ENCODE peak calls at places on chromosomes 1 and 21, in four cellular contexts. A is IMR-90, Q is mesendoderm, R is H1. Z is an unnamed sample.

GRCh38 chr1:153775432-153776311 is 465 bp downstream of the SLC27A3 start:
- DNase-seq in Q (peak), R (peak), A (peak), Z (peak)

GRCh38 chr1:178232949-178233348 is 139.0 kb downstream of the RASAL2 start:
- DNase-seq in Q (no peak), R (no peak), A (peak), Z (no peak)

GRCh38 chr1:84504580-84505021 is 1.6 kb upstream of the SPATA1 start:
- DNase-seq in A (peak), Q (peak), R (no peak), Z (no peak)

GRCh38 chr1:201405484-201405831 is 6.3 kb upstream of the LAD1 start:
- DNase-seq in Q (no peak), A (no peak), R (no peak), Z (no peak)

GRCh38 chr1:35463232-35463631 is 94.0 kb downstream of the KIAA0319L start:
- DNase-seq in R (no peak), A (no peak), Q (no peak), Z (no peak)

GRCh38 chr1:218930879-218931278 is 242.8 kb upstream of the LYPLAL1 start:
- DNase-seq in A (peak), Q (no peak), R (no peak), Z (no peak)

GRCh38 chr1:165573787-165574186 is 30.0 kb downstream of the LRRC52 start:
- DNase-seq in A (no peak), R (no peak), Q (no peak), Z (no peak)

GRCh38 chr1:198187973-198188588 is 31.3 kb downstream of the NEK7 start:
- DNase-seq in R (no peak), A (no peak), Q (peak), Z (no peak)

GRCh38 chr1:36693116-36693515 is 210.4 kb upstream of the CSF3R start:
- DNase-seq in A (no peak), Q (no peak), R (no peak), Z (peak)

GRCh38 chr1:55147504-55147903 is 67.7 kb downstream of the USP24 start:
- DNase-seq in Q (no peak), A (no peak), R (no peak), Z (no peak)

GRCh38 chr1:55575571-55576279 is 360.6 kb upstream of the USP24 start:
- DNase-seq in A (no peak), Q (no peak), R (no peak), Z (no peak)

GRCh38 chr1:242019018-242019417 is 20.1 kb upstream of the MAP1LC3C start:
- DNase-seq in Q (no peak), A (no peak), R (no peak), Z (no peak)

GRCh38 chr21:43340491-43341348 is 86.2 kb downstream of the SIK1 start:
- DNase-seq in R (no peak), A (peak), Q (peak), Z (no peak)

GRCh38 chr1:39080884-39081265 is 54.7 kb downstream of the NDUFS5 start:
- DNase-seq in A (no peak), Q (no peak), R (peak), Z (peak)
- H4K5ac ChIP-seq in A (no peak), Q (no peak), R (no peak), Z (no peak)

DNA sequence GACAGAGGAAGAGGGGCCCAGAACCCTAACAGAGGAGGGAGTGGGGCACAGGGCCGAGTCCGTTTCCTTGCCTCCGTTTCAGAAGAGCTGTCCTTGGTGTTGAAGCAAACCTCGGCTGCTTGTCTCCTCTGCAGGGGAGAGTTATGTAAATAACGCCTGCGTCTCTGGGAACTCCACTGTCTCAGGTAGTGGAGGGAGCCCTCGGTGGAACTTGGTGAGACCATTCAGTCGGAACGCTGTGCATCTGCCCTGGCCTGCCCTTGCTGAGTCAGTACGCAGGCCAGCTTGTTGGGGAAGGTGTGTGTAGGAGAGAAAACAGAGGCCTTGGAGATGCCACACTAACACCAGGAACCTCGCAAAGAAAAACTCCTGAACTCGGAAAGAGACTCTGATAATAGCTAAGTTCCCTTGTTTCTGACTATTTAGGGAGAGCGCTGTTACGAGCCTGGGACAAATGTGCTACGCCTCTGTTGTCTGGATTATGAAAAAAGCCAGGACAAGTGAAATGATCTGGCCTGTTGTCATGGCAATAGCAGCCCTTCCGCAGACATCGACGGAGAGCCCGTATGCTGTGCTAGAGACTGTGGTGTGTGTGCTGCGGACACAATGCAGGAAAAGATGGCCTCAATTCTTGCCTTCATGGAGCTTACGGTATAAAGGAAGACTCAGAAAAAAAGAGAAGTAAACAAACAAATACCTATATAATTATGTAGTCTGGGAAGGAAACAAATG is 94.6 kb upstream of the AKT3 start:
- DNase-seq in Q (peak), R (peak), A (peak), Z (peak)
- H2BK120ac ChIP-seq in Q (no peak), R (no peak), A (no peak), Z (no peak)

DNA sequence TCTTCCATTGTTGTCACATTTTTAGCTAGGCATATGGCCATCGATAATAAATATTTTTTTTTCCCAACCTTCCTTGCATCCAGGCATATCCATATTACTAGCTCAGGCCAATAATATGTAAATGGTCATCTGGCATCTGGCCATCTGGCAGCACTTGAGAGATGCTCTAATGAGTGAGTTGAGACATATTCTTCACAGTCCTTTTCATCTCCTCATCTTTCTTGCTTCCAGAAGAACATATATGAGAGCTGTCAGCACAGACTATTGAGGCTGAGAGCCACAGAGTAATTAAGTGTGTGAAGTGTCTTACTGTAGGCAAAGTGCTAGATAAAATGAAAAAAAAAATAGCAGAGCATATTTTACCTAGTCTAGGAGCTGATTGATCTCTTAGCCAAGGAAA is 628.4 kb upstream of the TMPRSS15 start:
- DNase-seq in A (no peak), R (no peak), Q (no peak), Z (no peak)
- H4K5ac ChIP-seq in A (no peak), R (no peak), Q (no peak), Z (no peak)

GRCh38 chr1:3352952-3353331 is 101.5 kb upstream of the ARHGEF16 start:
- DNase-seq in A (no peak), Q (no peak), R (no peak), Z (no peak)
- H2BK120ac ChIP-seq in A (no peak), Q (no peak), R (peak), Z (no peak)

GRCh38 chr1:151763990-151764389 is 694 bp upstream of the MRPL9 start:
- DNase-seq in Q (no peak), A (no peak), R (no peak), Z (no peak)
- H4K5ac ChIP-seq in Q (peak), A (peak), R (no peak), Z (no peak)

Z was measured in H9.